ENCODE peak calls at places on chromosomes 5 and 9, in seven cellular contexts. T is spleen; H is activated effector memory CD4-positive, alpha-beta T cell treated with anti-CD3 and anti-CD28 coated beads, Interleukin-2, amount 50 U/mL, for 16 hours; S is Right ventricle myocardium superior; O is hepatic stellate cell; R is cerebellum; Z is endothelial cell of umbilical vein. J is an unnamed sample.

GRCh38 chr5:142303576-142303975 is 21.2 kb downstream of the SPRY4 start:
- DNase-seq in T (no peak), H (no peak), S (no peak), O (no peak), R (no peak), Z (no peak), J (no peak)

GRCh38 chr9:114008667-114009410 is 69.3 kb downstream of the AMBP start:
- DNase-seq in T (peak; percentile 32), H (peak; percentile 38), S (no peak), O (no peak), R (no peak), Z (no peak), J (no peak)

GRCh38 chr9:27157086-27157485 is 48.1 kb downstream of the TEK start:
- DNase-seq in T (no peak), H (no peak), S (no peak), O (no peak), R (no peak), Z (no peak), J (peak; percentile 9)

GRCh38 chr9:134822541-134822940 is 58.1 kb upstream of the FCN2 start:
- DNase-seq in T (no peak), H (no peak), S (no peak), O (no peak), R (no peak), Z (no peak), J (no peak)

GRCh38 chr5:144183254-144183889 is 12.7 kb downstream of the KCTD16 start:
- DNase-seq in T (no peak), H (no peak), S (no peak), O (peak; percentile 43), R (peak; percentile 23), Z (peak; percentile 75), J (no peak)

GRCh38 chr5:6468104-6468503 is 19.4 kb downstream of the UBE2QL1 start:
- DNase-seq in T (no peak), H (no peak), S (no peak), O (no peak), R (no peak), Z (no peak), J (no peak)

GRCh38 chr9:83959061-83959460 is 21.0 kb downstream of the HNRNPK start:
- DNase-seq in T (no peak), H (no peak), S (no peak), O (peak; percentile 37), R (no peak), Z (no peak), J (no peak)

GRCh38 chr9:92774274-92774673 is 9.6 kb upstream of the BICD2 start:
- DNase-seq in T (no peak), H (no peak), S (no peak), O (peak; percentile 62), R (no peak), Z (no peak), J (no peak)

GRCh38 chr9:26170224-26170623 is 492.0 kb upstream of the TUSC1 start:
- DNase-seq in T (no peak), H (no peak), S (no peak), O (no peak), R (no peak), Z (no peak), J (no peak)

GRCh38 chr5:141869514-141869913 is 8.7 kb downstream of the PCDH1 start:
- DNase-seq in T (peak; percentile 65), H (peak; percentile 42), S (no peak), O (no peak), R (no peak), Z (no peak), J (no peak)

GRCh38 chr5:66757834-66758396 is 161.7 kb downstream of the MAST4 start:
- DNase-seq in T (no peak), H (no peak), S (no peak), O (no peak), R (no peak), Z (no peak), J (no peak)

GRCh38 chr9:106075991-106076390 is 381.6 kb downstream of the TMEM38B start:
- DNase-seq in T (no peak), H (no peak), S (no peak), O (no peak), R (no peak), Z (no peak), J (no peak)

GRCh38 chr9:108859459-108860114 is 2.5 kb upstream of the ACTL7A start:
- DNase-seq in T (no peak), H (no peak), S (no peak), O (no peak), R (no peak), Z (no peak), J (peak; percentile 37)

GRCh38 chr5:169157064-169157463 is 143.9 kb downstream of the SLIT3 start:
- DNase-seq in T (no peak), H (no peak), S (no peak), O (no peak), R (no peak), Z (no peak), J (no peak)

GRCh38 chr5:102018690-102019089 is 277.4 kb downstream of the SLCO4C1 start:
- DNase-seq in T (peak; percentile 16), H (no peak), S (no peak), O (no peak), R (no peak), Z (no peak), J (no peak)

GRCh38 chr5:33371660-33372059 is 69.1 kb upstream of the TARS1 start:
- DNase-seq in T (no peak), H (no peak), S (no peak), O (no peak), R (no peak), Z (no peak), J (no peak)

GRCh38 chr5:72223371-72223770 is 96.7 kb downstream of the MRPS27 start:
- DNase-seq in T (no peak), H (no peak), S (no peak), O (no peak), R (no peak), Z (no peak), J (no peak)

GRCh38 chr5:83337453-83338035 is 134.0 kb upstream of the VCAN start:
- DNase-seq in T (no peak), H (no peak), S (no peak), O (no peak), R (no peak), Z (no peak), J (no peak)

GRCh38 chr5:132470596-132470995 is 20.0 kb downstream of the IRF1 start:
- DNase-seq in T (peak; percentile 70), H (peak; percentile 62), S (no peak), O (no peak), R (no peak), Z (no peak), J (no peak)

GRCh38 chr5:81854915-81855314 is 104.0 kb upstream of the SSBP2 start:
- DNase-seq in T (no peak), H (no peak), S (no peak), O (no peak), R (no peak), Z (no peak), J (no peak)

GRCh38 chr9:127634698-127635097 is 22.6 kb downstream of the STXBP1 start:
- DNase-seq in T (no peak), H (no peak), S (no peak), O (no peak), R (no peak), Z (no peak), J (no peak)

GRCh38 chr5:60805470-60805869 is 38.6 kb downstream of the ELOVL7 start:
- DNase-seq in T (no peak), H (no peak), S (no peak), O (no peak), R (no peak), Z (no peak), J (no peak)

GRCh38 chr5:59798862-59799667 is 94.5 kb downstream of the PDE4D start:
- DNase-seq in T (no peak), H (no peak), S (no peak), O (no peak), R (no peak), Z (peak; percentile 75), J (no peak)

GRCh38 chr5:57034517-57034916 is 82.6 kb upstream of the MIER3 start:
- DNase-seq in T (no peak), H (no peak), S (no peak), O (no peak), R (no peak), Z (no peak), J (no peak)

GRCh38 chr5:179246227-179246626 is 99.0 kb downstream of the ADAMTS2 start:
- DNase-seq in T (no peak), H (no peak), S (no peak), O (no peak), R (no peak), Z (no peak), J (no peak)

GRCh38 chr5:157308826-157309465 is 43.0 kb downstream of the CYFIP2 start:
- DNase-seq in T (no peak), H (no peak), S (no peak), O (peak; percentile 55), R (no peak), Z (no peak), J (no peak)

GRCh38 chr9:89720721-89721660 is 116.2 kb downstream of the GADD45G start:
- DNase-seq in T (no peak), H (no peak), S (no peak), O (no peak), R (no peak), Z (no peak), J (no peak)

GRCh38 chr9:138047469-138048040 is 170.0 kb downstream of the CACNA1B start:
- DNase-seq in T (no peak), H (peak; percentile 41), S (no peak), O (no peak), R (no peak), Z (no peak), J (no peak)

GRCh38 chr9:16158063-16158462 is 605.2 kb downstream of the CCDC171 start:
- DNase-seq in T (no peak), H (no peak), S (no peak), O (no peak), R (no peak), Z (no peak), J (no peak)

GRCh38 chr5:130502702-130503101 is 598.4 kb downstream of the CHSY3 start:
- DNase-seq in T (no peak), H (no peak), S (no peak), O (no peak), R (no peak), Z (no peak), J (no peak)

GRCh38 chr9:86282979-86283535 is 719 bp upstream of the ISCA1 start:
- DNase-seq in T (peak; percentile 72), H (no peak), S (no peak), O (peak; percentile 73), R (peak; percentile 34), Z (no peak), J (no peak)

GRCh38 chr9:105722099-105722498 is 27.8 kb downstream of the TMEM38B start:
- DNase-seq in T (no peak), H (no peak), S (no peak), O (no peak), R (no peak), Z (no peak), J (no peak)

J was measured in HTR-8/SVneo.